ENCODE peak calls at places on chromosomes 7 and 10, in five cellular contexts. One of them, this sample, is unnamed.

GRCh38 chr7:80410081-80410480 is 101.8 kb downstream of the GNAT3 start:
- DNase-seq in activated CD8-positive, alpha-beta memory T cell treated with anti-CD3 and anti-CD28 coated beads, Interleukin-2, amount 50 U/mL, for 4 hours: no peak
- DNase-seq in neural crest cell: no peak
- DNase-seq in fibroblast of mammary gland: peak
- DNase-seq in adipocyte: peak
- DNase-seq in this sample: peak

GRCh38 chr10:125114761-125115391 is 45.5 kb downstream of the CTBP2 start:
- DNase-seq in neural crest cell: no peak
- DNase-seq in activated CD8-positive, alpha-beta memory T cell treated with anti-CD3 and anti-CD28 coated beads, Interleukin-2, amount 50 U/mL, for 4 hours: no peak
- DNase-seq in adipocyte: no peak
- DNase-seq in fibroblast of mammary gland: no peak
- DNase-seq in this sample: no peak

GRCh38 chr7:47991741-47992311 is 12.4 kb upstream of the HUS1 start:
- DNase-seq in neural crest cell: peak
- DNase-seq in adipocyte: peak
- DNase-seq in fibroblast of mammary gland: peak
- DNase-seq in activated CD8-positive, alpha-beta memory T cell treated with anti-CD3 and anti-CD28 coated beads, Interleukin-2, amount 50 U/mL, for 4 hours: peak
- DNase-seq in this sample: peak

GRCh38 chr7:2520808-2521146 is 1.2 kb downstream of the LFNG start:
- DNase-seq in adipocyte: peak
- DNase-seq in activated CD8-positive, alpha-beta memory T cell treated with anti-CD3 and anti-CD28 coated beads, Interleukin-2, amount 50 U/mL, for 4 hours: no peak
- DNase-seq in fibroblast of mammary gland: no peak
- DNase-seq in neural crest cell: no peak
- DNase-seq in this sample: peak

GRCh38 chr7:34838329-34838728 is 180.3 kb downstream of the NPSR1 start:
- DNase-seq in adipocyte: no peak
- DNase-seq in fibroblast of mammary gland: no peak
- DNase-seq in activated CD8-positive, alpha-beta memory T cell treated with anti-CD3 and anti-CD28 coated beads, Interleukin-2, amount 50 U/mL, for 4 hours: no peak
- DNase-seq in neural crest cell: no peak
- DNase-seq in this sample: peak

GRCh38 chr7:33932832-33933468 is 27.6 kb downstream of the BMPER start:
- DNase-seq in activated CD8-positive, alpha-beta memory T cell treated with anti-CD3 and anti-CD28 coated beads, Interleukin-2, amount 50 U/mL, for 4 hours: peak
- DNase-seq in fibroblast of mammary gland: peak
- DNase-seq in adipocyte: peak
- DNase-seq in neural crest cell: peak
- DNase-seq in this sample: peak

GRCh38 chr10:11602357-11602756 is 9.1 kb downstream of the USP6NL start:
- DNase-seq in fibroblast of mammary gland: no peak
- DNase-seq in neural crest cell: no peak
- DNase-seq in activated CD8-positive, alpha-beta memory T cell treated with anti-CD3 and anti-CD28 coated beads, Interleukin-2, amount 50 U/mL, for 4 hours: no peak
- DNase-seq in adipocyte: no peak
- DNase-seq in this sample: no peak

GRCh38 chr10:78375854-78376785 is 342.5 kb downstream of the RPS24 start:
- DNase-seq in activated CD8-positive, alpha-beta memory T cell treated with anti-CD3 and anti-CD28 coated beads, Interleukin-2, amount 50 U/mL, for 4 hours: no peak
- DNase-seq in fibroblast of mammary gland: no peak
- DNase-seq in neural crest cell: peak
- DNase-seq in adipocyte: no peak
- DNase-seq in this sample: peak

GRCh38 chr7:25918731-25919130 is 233.3 kb upstream of the NFE2L3 start:
- DNase-seq in neural crest cell: no peak
- DNase-seq in activated CD8-positive, alpha-beta memory T cell treated with anti-CD3 and anti-CD28 coated beads, Interleukin-2, amount 50 U/mL, for 4 hours: no peak
- DNase-seq in fibroblast of mammary gland: no peak
- DNase-seq in adipocyte: no peak
- DNase-seq in this sample: no peak

GRCh38 chr7:1971946-1972654 is 260.6 kb downstream of the MAD1L1 start:
- DNase-seq in activated CD8-positive, alpha-beta memory T cell treated with anti-CD3 and anti-CD28 coated beads, Interleukin-2, amount 50 U/mL, for 4 hours: no peak
- DNase-seq in fibroblast of mammary gland: no peak
- DNase-seq in adipocyte: no peak
- DNase-seq in neural crest cell: no peak
- DNase-seq in this sample: no peak

GRCh38 chr10:70918851-70919530 is 30.6 kb upstream of the PCBD1 start:
- DNase-seq in neural crest cell: no peak
- DNase-seq in adipocyte: no peak
- DNase-seq in fibroblast of mammary gland: no peak
- DNase-seq in activated CD8-positive, alpha-beta memory T cell treated with anti-CD3 and anti-CD28 coated beads, Interleukin-2, amount 50 U/mL, for 4 hours: no peak
- DNase-seq in this sample: no peak

GRCh38 chr7:159027803-159028455 is 116.7 kb downstream of the VIPR2 start:
- DNase-seq in activated CD8-positive, alpha-beta memory T cell treated with anti-CD3 and anti-CD28 coated beads, Interleukin-2, amount 50 U/mL, for 4 hours: peak
- DNase-seq in adipocyte: no peak
- DNase-seq in fibroblast of mammary gland: peak
- DNase-seq in neural crest cell: no peak
- DNase-seq in this sample: no peak

GRCh38 chr10:97222346-97222961 is 36.7 kb upstream of the SLIT1 start:
- DNase-seq in neural crest cell: peak
- DNase-seq in fibroblast of mammary gland: no peak
- DNase-seq in adipocyte: no peak
- DNase-seq in activated CD8-positive, alpha-beta memory T cell treated with anti-CD3 and anti-CD28 coated beads, Interleukin-2, amount 50 U/mL, for 4 hours: no peak
- DNase-seq in this sample: no peak

GRCh38 chr10:15333909-15334649 is 37.0 kb downstream of the FAM171A1 start:
- DNase-seq in activated CD8-positive, alpha-beta memory T cell treated with anti-CD3 and anti-CD28 coated beads, Interleukin-2, amount 50 U/mL, for 4 hours: no peak
- DNase-seq in adipocyte: no peak
- DNase-seq in fibroblast of mammary gland: no peak
- DNase-seq in neural crest cell: no peak
- DNase-seq in this sample: no peak

This sample was measured in cardiac fibroblast.